ENCODE peak calls at places on chromosome 1, in nine cellular contexts. G, T, D, M, B, F, Z, W and E are unnamed samples.

GRCh38 chr1:113859478-113860175 is 11.9 kb downstream of the PTPN22 start:
- DNase-seq in G (no peak), T (peak), D (no peak), M (no peak), B (no peak), F (no peak), Z (no peak), W (no peak), E (no peak)

GRCh38 chr1:23704834-23705495 is 13.4 kb downstream of the RPL11 start:
- DNase-seq in G (no peak), T (no peak), D (no peak), M (no peak), B (no peak), F (no peak), Z (no peak), W (no peak), E (no peak)

GRCh38 chr1:154725841-154726240 is 117.9 kb upstream of the ADAR start:
- DNase-seq in G (no peak), T (no peak), D (no peak), M (no peak), B (no peak), F (no peak), Z (no peak), W (no peak), E (no peak)

GRCh38 chr1:30684881-30685795 is 38.2 kb downstream of the MATN1 start:
- DNase-seq in G (peak), T (no peak), D (peak), M (peak), B (no peak), F (no peak), Z (no peak), W (no peak), E (no peak)

GRCh38 chr1:89927037-89927436 is 67.9 kb upstream of the ZNF326 start:
- DNase-seq in G (no peak), T (no peak), D (no peak), M (no peak), B (no peak), F (no peak), Z (no peak), W (no peak), E (no peak)

GRCh38 chr1:100868364-100868995 is 26.2 kb downstream of the EXTL2 start:
- DNase-seq in G (no peak), T (peak), D (no peak), M (no peak), B (no peak), F (peak), Z (no peak), W (peak), E (no peak)

GRCh38 chr1:230895452-230895851 is 27.1 kb upstream of the C1orf198 start:
- DNase-seq in G (no peak), T (no peak), D (no peak), M (no peak), B (no peak), F (no peak), Z (no peak), W (no peak), E (no peak)

GRCh38 chr1:246317723-246318359 is 189.2 kb downstream of the SMYD3 start:
- DNase-seq in G (no peak), T (no peak), D (no peak), M (no peak), B (no peak), F (peak), Z (peak), W (peak), E (peak)

GRCh38 chr1:31714442-31715096 is 10.8 kb upstream of the COL16A1 start:
- DNase-seq in G (peak), T (no peak), D (peak), M (peak), B (no peak), F (peak), Z (peak), W (peak), E (peak)

GRCh38 chr1:101506541-101507164 is 269.8 kb downstream of the S1PR1 start:
- DNase-seq in G (peak), T (peak), D (no peak), M (no peak), B (peak), F (peak), Z (peak), W (peak), E (peak)

GRCh38 chr1:33429846-33430750 is 797 bp downstream of the PHC2 start:
- DNase-seq in G (peak), T (peak), D (peak), M (no peak), B (no peak), F (no peak), Z (peak), W (peak), E (peak)

GRCh38 chr1:111733183-111733995 is 5.8 kb downstream of the INKA2 start:
- DNase-seq in G (no peak), T (peak), D (no peak), M (peak), B (no peak), F (peak), Z (peak), W (peak), E (peak)